ENCODE peak calls at places on chromosomes 6 and 20, in six cellular contexts. C is HepG2, L is K562, Q is SK-N-SH, B is GM12878, S is HL-60. V is an unnamed sample.

GRCh38 chr6:81562169-81562568 is 190.3 kb downstream of the TENT5A start:
- DNase-seq in Q (no peak), C (peak), L (no peak), B (no peak), S (no peak), V (no peak)

GRCh38 chr6:166464068-166464410 is 81.3 kb upstream of the MPC1 start:
- DNase-seq in B (no peak), L (no peak), Q (no peak), S (no peak), C (no peak), V (no peak)

GRCh38 chr6:28775405-28776129 is 148.2 kb downstream of the TRIM27 start:
- DNase-seq in S (no peak), C (no peak), Q (no peak), L (no peak), B (no peak), V (no peak)

GRCh38 chr20:3744037-3744436 is 11.6 kb downstream of the HSPA12B start:
- DNase-seq in L (no peak), B (no peak), C (no peak), Q (no peak), S (no peak), V (no peak)

GRCh38 chr6:26550250-26550993 is 12.3 kb downstream of the HMGN4 start:
- DNase-seq in S (no peak), Q (peak), L (peak), B (no peak), C (peak), V (peak)

GRCh38 chr6:144753023-144753705 is 468.0 kb downstream of the UTRN start:
- DNase-seq in B (peak), C (no peak), S (no peak), L (no peak), Q (no peak), V (no peak)

GRCh38 chr6:79832723-79833122 is 114.6 kb downstream of the ELOVL4 start:
- DNase-seq in S (no peak), Q (no peak), L (no peak), B (no peak), C (no peak), V (no peak)

GRCh38 chr20:48706116-48706656 is 121.6 kb downstream of the PREX1 start:
- DNase-seq in S (peak), C (no peak), B (no peak), L (no peak), Q (no peak), V (no peak)

GRCh38 chr6:109527989-109528388 is 45.0 kb upstream of the ZBTB24 start:
- DNase-seq in S (no peak), B (no peak), C (peak), Q (no peak), L (peak), V (no peak)

GRCh38 chr20:710762-711120 is 35.1 kb upstream of the SCRT2 start:
- DNase-seq in Q (no peak), L (no peak), S (no peak), B (no peak), C (no peak), V (no peak)

GRCh38 chr6:87483929-87484328 is 11.2 kb downstream of the SLC35A1 start:
- DNase-seq in L (peak), C (peak), B (no peak), S (no peak), Q (peak), V (peak)

GRCh38 chr6:137647762-137648412 is 153.7 kb upstream of the OLIG3 start:
- DNase-seq in Q (no peak), L (no peak), C (no peak), S (no peak), B (no peak), V (no peak)

GRCh38 chr6:156061465-156061864 is 605.8 kb upstream of the NOX3 start:
- DNase-seq in S (no peak), C (no peak), Q (no peak), L (no peak), B (no peak), V (no peak)

GRCh38 chr6:169859978-169860703 is 108.7 kb downstream of the ERMARD start:
- DNase-seq in Q (peak), B (no peak), S (no peak), C (no peak), L (no peak), V (peak)

GRCh38 chr6:42545226-42545773 is 18.5 kb upstream of the UBR2 start:
- DNase-seq in S (peak), C (no peak), L (no peak), Q (no peak), B (no peak), V (no peak)

GRCh38 chr6:121896363-121896762 is 460.9 kb downstream of the GJA1 start:
- DNase-seq in B (no peak), L (no peak), Q (no peak), C (no peak), S (no peak), V (no peak)

GRCh38 chr6:121901432-121901831 is 466.0 kb downstream of the GJA1 start:
- DNase-seq in Q (no peak), S (no peak), L (no peak), B (no peak), C (no peak), V (no peak)

GRCh38 chr6:121896771-121897170 is 461.3 kb downstream of the GJA1 start:
- DNase-seq in B (no peak), S (no peak), C (no peak), L (no peak), Q (no peak), V (no peak)

DNA sequence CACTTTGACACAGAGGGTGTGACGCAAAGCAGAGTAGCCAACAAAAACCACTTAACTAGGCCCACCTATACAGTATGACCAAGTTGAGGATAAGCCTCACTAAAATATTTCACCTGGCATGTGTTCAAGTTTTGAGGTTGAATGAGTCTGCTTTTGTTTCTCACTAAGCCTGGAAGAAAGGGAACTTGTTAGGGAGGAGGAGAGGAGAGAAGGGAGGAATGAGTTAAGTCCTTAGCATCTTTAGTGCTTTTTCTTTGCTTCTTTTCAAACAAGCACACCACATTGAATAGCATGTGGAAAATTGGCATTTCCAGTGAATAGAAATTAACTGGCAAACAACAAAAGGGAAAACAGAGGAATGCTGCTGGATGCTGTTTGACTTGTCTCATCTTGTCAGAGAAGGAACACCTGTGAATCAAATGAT is 461.9 kb downstream of the GJA1 start:
- DNase-seq in L (no peak), Q (no peak), B (no peak), S (no peak), C (no peak), V (no peak)
- TF ChIP-seq GABPA in L (no peak), Q (no peak), B (no peak), S (no peak), C (no peak), V (no peak)

GRCh38 chr6:94902974-94903628 is 674.2 kb upstream of the MANEA start:
- DNase-seq in L (no peak), C (peak), S (no peak), Q (no peak), B (no peak), V (peak)
- TF ChIP-seq GABPA in L (no peak), C (no peak), S (no peak), Q (no peak), B (no peak), V (no peak)

DNA sequence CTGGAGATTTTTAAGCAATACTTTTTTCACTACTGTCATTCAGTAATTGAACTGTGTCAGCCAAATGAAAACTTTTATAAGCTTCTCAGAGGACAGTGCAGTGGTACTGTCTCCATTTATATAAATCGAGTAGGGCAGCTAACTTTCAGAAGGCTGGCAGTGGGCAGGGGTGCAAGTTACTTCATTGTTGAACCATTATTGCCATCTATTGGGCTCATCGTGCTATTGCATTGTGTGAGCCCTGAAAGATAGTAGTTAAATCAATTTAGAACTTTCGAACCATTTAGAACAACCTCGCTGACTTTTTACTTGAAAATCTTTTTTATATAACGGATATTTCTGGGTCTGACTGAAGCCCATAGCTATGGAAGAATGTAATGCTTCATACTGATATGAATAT is 347.8 kb upstream of the PLCB4 start:
- DNase-seq in Q (peak), C (peak), B (peak), L (peak), S (no peak), V (no peak)
- TF ChIP-seq GABPA in Q (no peak), C (no peak), B (no peak), L (no peak), S (no peak), V (no peak)

GRCh38 chr6:106159531-106159940 is 73.4 kb downstream of the PRDM1 start:
- DNase-seq in B (no peak), S (no peak), Q (no peak), C (no peak), L (no peak), V (no peak)
- TF ChIP-seq GABPA in B (no peak), S (no peak), Q (peak), C (no peak), L (no peak), V (no peak)

GRCh38 chr6:130159876-130160415 is 62.8 kb downstream of the SAMD3 start:
- DNase-seq in L (no peak), C (no peak), B (no peak), S (no peak), Q (no peak), V (no peak)
- TF ChIP-seq GABPA in L (no peak), C (no peak), B (no peak), S (no peak), Q (no peak), V (no peak)

GRCh38 chr6:35341557-35341956 is 801 bp upstream of the PPARD start:
- DNase-seq in C (no peak), S (no peak), L (peak), Q (no peak), B (no peak), V (no peak)
- TF ChIP-seq GABPA in C (no peak), S (no peak), L (no peak), Q (no peak), B (no peak), V (no peak)

GRCh38 chr20:14284443-14284842 is 53.0 kb downstream of the FLRT3 start:
- DNase-seq in L (no peak), Q (no peak), C (no peak), S (no peak), B (no peak), V (no peak)

GRCh38 chr20:14291502-14291901 is 45.9 kb downstream of the FLRT3 start:
- DNase-seq in Q (no peak), L (no peak), C (no peak), B (no peak), S (no peak), V (no peak)

GRCh38 chr20:14288341-14289330 is 48.8 kb downstream of the FLRT3 start:
- DNase-seq in L (no peak), B (no peak), S (no peak), C (peak), Q (no peak), V (no peak)
- TF ChIP-seq GABPA in L (no peak), B (no peak), S (no peak), C (no peak), Q (no peak), V (no peak)

DNA sequence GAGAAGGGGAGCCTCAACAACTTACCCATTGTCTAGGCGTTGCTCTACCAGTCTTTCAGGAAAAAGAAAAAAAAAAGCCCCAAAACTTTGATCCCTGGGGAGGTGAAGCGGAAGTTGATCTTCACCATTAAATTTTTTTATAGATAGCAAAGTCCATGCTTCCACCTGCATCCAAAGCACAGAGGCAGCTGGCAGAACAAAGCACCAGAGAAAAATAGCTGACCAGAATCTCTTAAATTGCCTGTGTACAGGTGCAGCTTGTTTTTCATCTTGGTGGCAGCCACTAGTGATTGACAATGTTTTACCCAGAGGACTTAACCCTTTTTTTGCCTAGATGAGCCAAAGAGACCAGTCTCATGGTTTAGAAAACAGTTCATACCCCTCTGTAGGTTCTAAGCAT is 86.0 kb downstream of the MYB start:
- DNase-seq in Q (no peak), B (no peak), L (no peak), S (no peak), C (peak), V (peak)
- TF ChIP-seq GABPA in Q (no peak), B (no peak), L (no peak), S (no peak), C (no peak), V (no peak)

GRCh38 chr20:36315545-36316351 is 9.6 kb downstream of the DLGAP4 start:
- DNase-seq in B (no peak), Q (peak), L (peak), C (no peak), S (no peak), V (no peak)
- TF ChIP-seq GABPA in B (no peak), Q (no peak), L (no peak), C (no peak), S (no peak), V (no peak)

DNA sequence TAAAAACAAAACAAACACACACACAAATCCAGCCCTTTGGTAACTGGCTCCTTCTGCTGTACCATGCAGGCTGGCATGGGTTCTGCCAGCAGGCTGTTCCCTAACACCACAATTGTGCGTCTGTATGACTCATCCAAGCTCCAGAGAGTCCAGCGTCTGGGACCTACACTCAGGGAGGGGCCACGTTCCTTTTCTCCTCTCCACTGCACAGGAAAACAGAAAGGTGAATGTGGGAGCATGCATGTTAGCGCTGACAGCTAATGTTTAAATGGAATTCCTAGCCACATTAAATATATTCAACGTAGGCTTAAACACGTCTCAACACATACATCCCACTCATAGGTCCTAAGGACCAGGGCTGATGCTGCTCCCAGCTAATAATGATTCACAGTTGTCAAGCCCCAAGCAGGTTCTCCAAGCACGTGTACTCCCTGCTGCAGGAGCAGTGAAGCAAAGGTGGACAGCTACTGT is 20.7 kb downstream of the MAP1LC3A start:
- DNase-seq in S (no peak), Q (no peak), L (no peak), B (no peak), C (peak), V (no peak)
- TF ChIP-seq GABPA in S (no peak), Q (no peak), L (no peak), B (no peak), C (no peak), V (no peak)

V was measured in H1.